ENCODE peak calls at places on chromosome 21, in six cellular contexts. Q is right cardiac atrium; M is stimulated activated naive CD8-positive, alpha-beta T cell treated with anti-CD3 and anti-CD28 coated beads, Interleukin-15, Interleukin-2, amounts not matched to agents 100 U/mL and 50 U/mL, for 24 hours; P is effector memory CD8-positive, alpha-beta T cell; T is heart right ventricle; Z is left lung. W is an unnamed sample.

GRCh38 chr21:29524055-29524454 is 225.3 kb downstream of the BACH1 start:
- ATAC-seq in P (no peak), Q (peak; percentile 81), T (peak; percentile 79), M (no peak), Z (peak; percentile 36), W (no peak)

GRCh38 chr21:42182713-42183371 is 36.1 kb upstream of the ABCG1 start:
- ATAC-seq in Z (no peak), Q (no peak), T (peak; percentile 79), M (no peak), P (no peak), W (no peak)

GRCh38 chr21:15638856-15639549 is 90.8 kb upstream of the USP25 start:
- ATAC-seq in Q (no peak), M (no peak), T (no peak), Z (peak; percentile 96), P (no peak), W (peak; percentile 87)

GRCh38 chr21:37700641-37701202 is 215.5 kb downstream of the KCNJ6 start:
- ATAC-seq in P (no peak), T (peak; percentile 77), M (peak; percentile 52), Z (peak; percentile 97), Q (peak; percentile 75), W (peak; percentile 86)

GRCh38 chr21:26837539-26837938 is 7.7 kb downstream of the ADAMTS1 start:
- ATAC-seq in M (no peak), P (no peak), Q (no peak), T (no peak), Z (no peak), W (no peak)

GRCh38 chr21:46150073-46150472 is 5.3 kb downstream of the FTCD start:
- ATAC-seq in Q (no peak), M (no peak), Z (no peak), T (no peak), P (no peak), W (no peak)

GRCh38 chr21:14616303-14617039 is 70.4 kb upstream of the SAMSN1 start:
- ATAC-seq in T (no peak), Q (no peak), P (no peak), Z (no peak), M (peak; percentile 77), W (no peak)

GRCh38 chr21:14877581-14878228 is 187.1 kb downstream of the NRIP1 start:
- ATAC-seq in M (no peak), Q (peak; percentile 76), T (peak; percentile 73), Z (peak; percentile 67), P (peak; percentile 58), W (peak; percentile 64)

GRCh38 chr21:40595806-40596205 is 251.2 kb downstream of the DSCAM start:
- ATAC-seq in M (no peak), Q (no peak), Z (no peak), P (no peak), T (no peak), W (no peak)

GRCh38 chr21:28986677-28987076 is 6.0 kb downstream of the LTN1 start:
- ATAC-seq in M (no peak), Q (peak; percentile 75), Z (no peak), P (no peak), T (peak; percentile 35), W (no peak)

GRCh38 chr21:39533545-39534226 is 79.1 kb upstream of the B3GALT5 start:
- ATAC-seq in Z (no peak), M (no peak), T (no peak), Q (no peak), P (no peak), W (no peak)

GRCh38 chr21:36698160-36699025 is 522 bp upstream of the SIM2 start:
- ATAC-seq in P (no peak), M (no peak), Z (peak; percentile 8), T (no peak), Q (no peak), W (peak; percentile 50)

W was measured in esophagus mucosa.